ENCODE peak calls at places on chromosomes 2 and 18, in five cellular contexts. F is AG08396; Z is frontal cortex; S is stimulated activated naive CD8-positive, alpha-beta T cell treated with anti-CD3 and anti-CD28 coated beads, Interleukin-15, Interleukin-2, amounts not matched to agents 100 U/mL and 50 U/mL, for 24 hours; M is T1000. P is an unnamed sample.

GRCh38 chr2:12141618-12142220 is 395.3 kb downstream of the LPIN1 start:
- DNase-seq in F (no peak), S (no peak), M (no peak), Z (no peak), P (no peak)

GRCh38 chr18:74861154-74861553 is 263.5 kb downstream of the ZNF407 start:
- DNase-seq in S (no peak), F (peak), Z (no peak), M (no peak), P (no peak)

GRCh38 chr18:7658701-7659100 is 91.6 kb downstream of the PTPRM start:
- DNase-seq in Z (no peak), F (no peak), S (no peak), M (no peak), P (no peak)

GRCh38 chr2:148000095-148000494 is 20.4 kb downstream of the ORC4 start:
- DNase-seq in F (no peak), S (no peak), M (no peak), Z (no peak), P (no peak)

GRCh38 chr2:199443589-199444130 is 14.1 kb downstream of the SATB2 start:
- DNase-seq in Z (no peak), M (no peak), S (no peak), F (no peak), P (no peak)

GRCh38 chr2:205976120-205976814 is 109.7 kb downstream of the INO80D start:
- DNase-seq in S (no peak), M (no peak), F (no peak), Z (no peak), P (no peak)

GRCh38 chr2:241810304-241811208 is 1.6 kb downstream of the NEU4 start:
- DNase-seq in M (no peak), F (peak), Z (peak), S (no peak), P (no peak)

GRCh38 chr2:169716229-169716886 is 17.3 kb upstream of the KLHL23 start:
- DNase-seq in S (no peak), F (peak), Z (no peak), M (no peak), P (no peak)

GRCh38 chr2:68837164-68837860 is 33.9 kb downstream of the BMP10 start:
- DNase-seq in S (peak), F (no peak), M (no peak), Z (no peak), P (no peak)

GRCh38 chr18:73199151-73199550 is 331.4 kb upstream of the NETO1 start:
- DNase-seq in S (no peak), Z (no peak), F (no peak), M (no peak), P (no peak)

GRCh38 chr18:68103561-68103960 is 587.0 kb upstream of the DSEL start:
- DNase-seq in S (no peak), Z (no peak), M (no peak), F (no peak), P (no peak)

GRCh38 chr2:238939074-238939473 is 91.2 kb downstream of the TWIST2 start:
- DNase-seq in S (no peak), M (no peak), F (no peak), Z (no peak), P (peak)

GRCh38 chr18:23716966-23717365 is 27.7 kb downstream of the LAMA3 start:
- DNase-seq in M (no peak), S (no peak), F (no peak), Z (no peak), P (no peak)

GRCh38 chr18:68797901-68798300 is at the start of gene CCDC102B:
- DNase-seq in M (no peak), F (peak), Z (no peak), S (no peak), P (peak)

GRCh38 chr2:102999958-103000357 is 238.1 kb downstream of the TMEM182 start:
- DNase-seq in S (no peak), F (no peak), M (no peak), Z (no peak), P (no peak)

GRCh38 chr2:149166958-149167810 is 128.7 kb downstream of the LYPD6B start:
- DNase-seq in Z (no peak), S (peak), F (no peak), M (peak), P (no peak)

GRCh38 chr18:285817-286216 is 18.0 kb upstream of the THOC1 start:
- DNase-seq in S (no peak), M (no peak), Z (no peak), F (no peak), P (no peak)

GRCh38 chr2:97011977-97012569 is 25.7 kb upstream of the FAM178B start:
- DNase-seq in M (no peak), F (no peak), S (no peak), Z (no peak), P (peak)

GRCh38 chr2:30147715-30148611 is 1.2 kb downstream of the YPEL5 start:
- DNase-seq in M (peak), Z (peak), F (peak), S (peak), P (peak)

P was measured in MG63.